ENCODE peak calls at places on chromosomes 3 and 15, in five cellular contexts. O is PC-3, A is neural progenitor cell, Z is GM23248, K is HCT116. U is an unnamed sample.
A peak's percentile ranks its signal among the peaks of the same experiment; 100 is the strongest.

GRCh38 chr3:37097776-37098175 is 76.6 kb downstream of the LRRFIP2 start:
- DNase-seq in O (no peak), A (no peak), Z (no peak), K (no peak), U (no peak)

GRCh38 chr3:139491966-139492365 is 15.7 kb upstream of the RBP2 start:
- DNase-seq in O (no peak), A (peak; percentile 14), Z (no peak), K (no peak), U (no peak)

GRCh38 chr15:81080946-81081345 is 53.1 kb upstream of the CFAP161 start:
- DNase-seq in O (no peak), A (no peak), Z (no peak), K (no peak), U (no peak)

GRCh38 chr15:101123222-101123910 is 128.5 kb downstream of the CHSY1 start:
- DNase-seq in O (no peak), A (no peak), Z (peak; percentile 74), K (no peak), U (no peak)

GRCh38 chr3:108590443-108590842 is 921 bp downstream of the DZIP3 start:
- DNase-seq in O (no peak), A (peak; percentile 6), Z (peak; percentile 14), K (no peak), U (peak; percentile 8)

GRCh38 chr3:25038907-25039306 is 389.2 kb upstream of the RARB start:
- DNase-seq in O (no peak), A (no peak), Z (no peak), K (no peak), U (no peak)

GRCh38 chr3:40971191-40972168 is 227.8 kb upstream of the CTNNB1 start:
- DNase-seq in O (peak; percentile 96), A (no peak), Z (peak; percentile 96), K (peak; percentile 42), U (peak; percentile 88)

GRCh38 chr15:66476535-66476934 is 21.0 kb downstream of the SNAPC5 start:
- DNase-seq in O (no peak), A (no peak), Z (no peak), K (no peak), U (no peak)

GRCh38 chr3:71271616-71272015 is 311.9 kb downstream of the FOXP1 start:
- DNase-seq in O (no peak), A (no peak), Z (no peak), K (no peak), U (no peak)

GRCh38 chr3:189961525-189962161 is 159.1 kb downstream of the P3H2 start:
- DNase-seq in O (peak; percentile 95), A (peak; percentile 85), Z (peak; percentile 85), K (peak; percentile 75), U (peak; percentile 75)

GRCh38 chr3:11482024-11482423 is 161.7 kb downstream of the VGLL4 start:
- DNase-seq in O (no peak), A (no peak), Z (no peak), K (no peak), U (no peak)

GRCh38 chr3:185585523-185585861 is 603 bp upstream of the SENP2 start:
- DNase-seq in O (no peak), A (no peak), Z (no peak), K (peak; percentile 6), U (no peak)

GRCh38 chr3:83500422-83500821 is 1458.4 kb upstream of the CADM2 start:
- DNase-seq in O (peak; percentile 86), A (no peak), Z (peak; percentile 1), K (no peak), U (no peak)

GRCh38 chr3:36833160-36833814 is 68.9 kb upstream of the DCLK3 start:
- DNase-seq in O (no peak), A (no peak), Z (no peak), K (no peak), U (no peak)

GRCh38 chr3:190585771-190586630 is 72.1 kb downstream of the IL1RAP start:
- DNase-seq in O (peak; percentile 93), A (peak; percentile 53), Z (peak; percentile 98), K (peak; percentile 81), U (no peak)

GRCh38 chr3:172103724-172104123 is 64.3 kb downstream of the FNDC3B start:
- DNase-seq in O (no peak), A (no peak), Z (peak; percentile 86), K (no peak), U (no peak)

GRCh38 chr15:88917764-88918163 is 4.6 kb upstream of the MFGE8 start:
- DNase-seq in O (peak; percentile 20), A (no peak), Z (no peak), K (no peak), U (no peak)

GRCh38 chr3:42501681-42502428 is 588 bp upstream of the VIPR1 start:
- DNase-seq in O (peak; percentile 65), A (peak; percentile 67), Z (peak; percentile 60), K (no peak), U (peak; percentile 59)

GRCh38 chr3:127204841-127205582 is 12.1 kb downstream of the PRR23E start:
- DNase-seq in O (no peak), A (no peak), Z (no peak), K (no peak), U (no peak)

GRCh38 chr3:194158942-194159439 is 23.0 kb downstream of the HES1 start:
- DNase-seq in O (peak; percentile 89), A (no peak), Z (no peak), K (no peak), U (no peak)

GRCh38 chr3:145902166-145902565 is 258.8 kb downstream of the PLOD2 start:
- DNase-seq in O (no peak), A (no peak), Z (no peak), K (no peak), U (no peak)

GRCh38 chr15:48282186-48282585 is 49.0 kb upstream of the DUT start:
- DNase-seq in O (no peak), A (peak; percentile 78), Z (no peak), K (no peak), U (no peak)

GRCh38 chr15:49169880-49170597 is at the start of gene GALK2:
- DNase-seq in O (peak; percentile 85), A (peak; percentile 90), Z (peak; percentile 94), K (peak; percentile 75), U (peak; percentile 90)

GRCh38 chr3:178765472-178765871 is 229.2 kb downstream of the KCNMB2 start:
- DNase-seq in O (no peak), A (no peak), Z (no peak), K (no peak), U (no peak)

GRCh38 chr15:38308242-38308641 is 55.6 kb downstream of the SPRED1 start:
- DNase-seq in O (no peak), A (no peak), Z (no peak), K (no peak), U (no peak)

GRCh38 chr3:182567666-182568065 is 225.6 kb upstream of the ATP11B start:
- DNase-seq in O (no peak), A (peak; percentile 13), Z (no peak), K (no peak), U (no peak)

GRCh38 chr15:80434926-80435720 is 30.9 kb downstream of the ARNT2 start:
- DNase-seq in O (no peak), A (no peak), Z (no peak), K (no peak), U (no peak)

GRCh38 chr15:46091860-46092450 is 457.1 kb downstream of the SQOR start:
- DNase-seq in O (peak; percentile 67), A (peak; percentile 73), Z (peak; percentile 28), K (peak; percentile 4), U (peak; percentile 56)

GRCh38 chr15:48178612-48178931 is 477 bp upstream of the MYEF2 start:
- DNase-seq in O (no peak), A (no peak), Z (peak; percentile 1), K (no peak), U (no peak)

GRCh38 chr3:12049675-12050074 is 45.5 kb downstream of the SYN2 start:
- DNase-seq in O (peak; percentile 43), A (peak; percentile 45), Z (peak; percentile 45), K (no peak), U (peak; percentile 12)

GRCh38 chr15:69668049-69668705 is 215.6 kb downstream of the RPLP1 start:
- DNase-seq in O (no peak), A (no peak), Z (no peak), K (no peak), U (peak; percentile 64)

GRCh38 chr15:68578960-68579935 is at the start of gene CORO2B:
- DNase-seq in O (peak; percentile 29), A (peak; percentile 77), Z (peak; percentile 65), K (no peak), U (no peak)

GRCh38 chr15:98322551-98322950 is 325.8 kb upstream of the IGF1R start:
- DNase-seq in O (no peak), A (no peak), Z (no peak), K (no peak), U (no peak)

DNA sequence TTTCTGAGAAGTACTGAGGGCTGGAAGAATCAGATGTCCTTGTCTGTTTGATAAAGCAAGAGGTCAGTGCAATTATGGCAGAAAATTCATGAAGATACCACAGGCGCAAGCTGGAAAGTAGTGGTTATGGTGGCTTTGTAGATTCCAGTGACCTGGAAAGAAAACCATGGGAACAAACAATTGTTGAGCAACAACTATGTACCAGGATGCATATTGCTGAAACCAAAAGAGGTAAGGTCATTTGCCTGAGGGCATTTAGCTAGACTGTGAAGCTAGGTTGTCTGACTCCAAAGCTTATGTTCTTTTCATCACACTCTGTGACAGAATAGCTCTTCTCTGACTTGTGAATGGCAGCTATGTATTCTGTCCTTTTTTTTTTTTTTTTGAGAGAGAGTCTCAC is 74.0 kb downstream of the B3GALNT1 start:
- DNase-seq in O (peak; percentile 52), A (no peak), Z (no peak), K (no peak), U (no peak)
- H3K9ac ChIP-seq in O (no peak overlapping the region), A (no peak overlapping the region), Z (no peak overlapping the region), K (no peak overlapping the region), U (no peak overlapping the region)

DNA sequence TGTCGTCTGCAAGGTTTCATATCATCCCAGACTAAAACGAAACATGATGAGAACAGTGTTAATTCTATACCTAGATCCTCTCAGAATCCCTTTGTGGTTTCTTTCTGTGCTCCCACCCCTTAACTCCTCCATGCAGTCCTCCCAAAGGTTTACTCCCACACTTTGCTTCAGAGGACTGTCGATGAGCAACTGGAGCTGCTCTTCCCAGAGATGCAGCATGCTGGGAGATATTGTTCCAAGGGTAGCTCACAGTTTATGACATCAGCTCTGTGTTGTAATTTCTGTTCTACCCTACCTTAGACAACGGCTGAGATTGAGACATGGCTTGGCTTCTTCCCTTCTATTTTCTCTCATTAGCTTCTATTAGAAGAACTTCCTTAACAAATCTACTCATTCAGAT is 313.0 kb upstream of the COL8A1 start:
- DNase-seq in O (no peak), A (no peak), Z (peak; percentile 47), K (no peak), U (no peak)
- TF ChIP-seq EZH2phosphoT487 in O (no peak), A (no peak), Z (no peak), K (no peak), U (no peak)

GRCh38 chr15:73888224-73889041 is 15.1 kb downstream of the TBC1D21 start:
- DNase-seq in O (no peak), A (no peak), Z (no peak), K (no peak), U (no peak)

GRCh38 chr15:73887481-73887880 is 14.1 kb downstream of the TBC1D21 start:
- DNase-seq in O (no peak), A (no peak), Z (no peak), K (no peak), U (no peak)

GRCh38 chr15:73884159-73884558 is 10.8 kb downstream of the TBC1D21 start:
- DNase-seq in O (no peak), A (no peak), Z (no peak), K (no peak), U (no peak)

GRCh38 chr15:73886717-73887345 is 13.5 kb downstream of the TBC1D21 start:
- DNase-seq in O (no peak), A (no peak), Z (no peak), K (no peak), U (no peak)

GRCh38 chr15:73885954-73886700 is 12.8 kb downstream of the TBC1D21 start:
- DNase-seq in O (no peak), A (no peak), Z (no peak), K (no peak), U (no peak)
- TF ChIP-seq EZH2 in O (no peak), A (no peak), Z (no peak), K (no peak), U (no peak)

GRCh38 chr3:196788509-196788908 is 48.9 kb downstream of the PAK2 start:
- DNase-seq in O (no peak), A (no peak), Z (no peak), K (no peak), U (no peak)
- H3K9ac ChIP-seq in O (no peak overlapping the region), A (no peak overlapping the region), Z (no peak overlapping the region), K (no peak overlapping the region), U (no peak overlapping the region)